ENCODE peak calls at places on chromosome 5, in six cellular contexts. One of them, this sample, is unnamed.

GRCh38 chr5:163395794-163396193 is 41.6 kb upstream of the CCNG1 start:
- DNase-seq in CD8-positive, alpha-beta T cell: no peak
- DNase-seq in astrocyte of the spinal cord: no peak
- DNase-seq in retinal pigment epithelial cell: no peak
- DNase-seq in NAMALWA: no peak
- DNase-seq in hippocampal formation: no peak
- DNase-seq in this sample: no peak

GRCh38 chr5:117701067-117701466 is 1126.4 kb upstream of the SEMA6A start:
- DNase-seq in CD8-positive, alpha-beta T cell: no peak
- DNase-seq in astrocyte of the spinal cord: no peak
- DNase-seq in retinal pigment epithelial cell: no peak
- DNase-seq in hippocampal formation: no peak
- DNase-seq in NAMALWA: no peak
- DNase-seq in this sample: no peak

GRCh38 chr5:114419941-114420340 is 58.1 kb downstream of the KCNN2 start:
- DNase-seq in hippocampal formation: no peak
- DNase-seq in astrocyte of the spinal cord: peak
- DNase-seq in CD8-positive, alpha-beta T cell: no peak
- DNase-seq in NAMALWA: no peak
- DNase-seq in retinal pigment epithelial cell: no peak
- DNase-seq in this sample: no peak

GRCh38 chr5:107431998-107432397 is 238.7 kb downstream of the EFNA5 start:
- DNase-seq in NAMALWA: no peak
- DNase-seq in CD8-positive, alpha-beta T cell: no peak
- DNase-seq in astrocyte of the spinal cord: peak
- DNase-seq in hippocampal formation: no peak
- DNase-seq in retinal pigment epithelial cell: no peak
- DNase-seq in this sample: no peak

GRCh38 chr5:1033606-1034420 is 25.2 kb downstream of the NKD2 start:
- DNase-seq in retinal pigment epithelial cell: no peak
- DNase-seq in NAMALWA: no peak
- DNase-seq in CD8-positive, alpha-beta T cell: no peak
- DNase-seq in astrocyte of the spinal cord: no peak
- DNase-seq in hippocampal formation: no peak
- DNase-seq in this sample: no peak

GRCh38 chr5:177513500-177513899 is 3.3 kb downstream of the DDX41 start:
- DNase-seq in astrocyte of the spinal cord: no peak
- DNase-seq in hippocampal formation: no peak
- DNase-seq in CD8-positive, alpha-beta T cell: no peak
- DNase-seq in NAMALWA: no peak
- DNase-seq in retinal pigment epithelial cell: no peak
- DNase-seq in this sample: no peak

GRCh38 chr5:107790671-107791070 is 119.9 kb upstream of the EFNA5 start:
- DNase-seq in astrocyte of the spinal cord: no peak
- DNase-seq in NAMALWA: no peak
- DNase-seq in retinal pigment epithelial cell: no peak
- DNase-seq in hippocampal formation: no peak
- DNase-seq in CD8-positive, alpha-beta T cell: no peak
- DNase-seq in this sample: no peak

GRCh38 chr5:32206799-32207634 is 32.9 kb upstream of the GOLPH3 start:
- DNase-seq in CD8-positive, alpha-beta T cell: no peak
- DNase-seq in astrocyte of the spinal cord: no peak
- DNase-seq in NAMALWA: no peak
- DNase-seq in retinal pigment epithelial cell: no peak
- DNase-seq in hippocampal formation: no peak
- DNase-seq in this sample: peak

GRCh38 chr5:112228672-112229071 is 190.4 kb downstream of the EPB41L4A start:
- DNase-seq in CD8-positive, alpha-beta T cell: no peak
- DNase-seq in retinal pigment epithelial cell: peak
- DNase-seq in hippocampal formation: no peak
- DNase-seq in NAMALWA: no peak
- DNase-seq in astrocyte of the spinal cord: peak
- DNase-seq in this sample: peak

GRCh38 chr5:132130918-132131715 is 57.5 kb downstream of the CSF2 start:
- DNase-seq in NAMALWA: no peak
- DNase-seq in hippocampal formation: no peak
- DNase-seq in retinal pigment epithelial cell: no peak
- DNase-seq in astrocyte of the spinal cord: no peak
- DNase-seq in CD8-positive, alpha-beta T cell: no peak
- DNase-seq in this sample: no peak

GRCh38 chr5:132052520-132052919 is 7.9 kb upstream of the IL3 start:
- DNase-seq in astrocyte of the spinal cord: no peak
- DNase-seq in NAMALWA: no peak
- DNase-seq in CD8-positive, alpha-beta T cell: no peak
- DNase-seq in retinal pigment epithelial cell: no peak
- DNase-seq in hippocampal formation: no peak
- DNase-seq in this sample: no peak

GRCh38 chr5:5467737-5468136 is 45.3 kb downstream of the ICE1 start:
- DNase-seq in astrocyte of the spinal cord: peak
- DNase-seq in CD8-positive, alpha-beta T cell: no peak
- DNase-seq in hippocampal formation: no peak
- DNase-seq in NAMALWA: no peak
- DNase-seq in retinal pigment epithelial cell: no peak
- DNase-seq in this sample: no peak

GRCh38 chr5:5523066-5523505 is 100.6 kb downstream of the ICE1 start:
- DNase-seq in hippocampal formation: no peak
- DNase-seq in astrocyte of the spinal cord: peak
- DNase-seq in CD8-positive, alpha-beta T cell: no peak
- DNase-seq in NAMALWA: peak
- DNase-seq in retinal pigment epithelial cell: no peak
- DNase-seq in this sample: peak

GRCh38 chr5:146620663-146621051 is 104.7 kb upstream of the GPR151 start:
- DNase-seq in retinal pigment epithelial cell: no peak
- DNase-seq in hippocampal formation: no peak
- DNase-seq in astrocyte of the spinal cord: no peak
- DNase-seq in NAMALWA: no peak
- DNase-seq in CD8-positive, alpha-beta T cell: no peak
- DNase-seq in this sample: no peak